ENCODE peak calls at places on chromosomes 7 and 10, in five cellular contexts. One of them, this sample, is unnamed.

GRCh38 chr7:1144269-1144771 is 15.7 kb downstream of the ZFAND2A start:
- DNase-seq in lung: no peak
- DNase-seq in mammary epithelial cell: peak
- DNase-seq in suprapubic skin: no peak
- DNase-seq in psoas muscle: no peak
- DNase-seq in this sample: peak

GRCh38 chr7:35004531-35005096 is 32.7 kb downstream of the DPY19L1 start:
- DNase-seq in lung: no peak
- DNase-seq in mammary epithelial cell: no peak
- DNase-seq in suprapubic skin: no peak
- DNase-seq in psoas muscle: no peak
- DNase-seq in this sample: peak

GRCh38 chr7:4856336-4857056 is 5.3 kb downstream of the PAPOLB start:
- DNase-seq in lung: no peak
- DNase-seq in mammary epithelial cell: no peak
- DNase-seq in suprapubic skin: no peak
- DNase-seq in psoas muscle: no peak
- DNase-seq in this sample: no peak

GRCh38 chr7:91248996-91249395 is 15.2 kb upstream of the FZD1 start:
- DNase-seq in lung: no peak
- DNase-seq in mammary epithelial cell: peak
- DNase-seq in suprapubic skin: no peak
- DNase-seq in psoas muscle: no peak
- DNase-seq in this sample: no peak

GRCh38 chr10:27568196-27569175 is 64.4 kb downstream of the RAB18 start:
- DNase-seq in lung: no peak
- DNase-seq in mammary epithelial cell: no peak
- DNase-seq in suprapubic skin: no peak
- DNase-seq in psoas muscle: no peak
- DNase-seq in this sample: no peak

GRCh38 chr7:48085433-48085791 is 3.7 kb upstream of the UPP1 start:
- DNase-seq in lung: no peak
- DNase-seq in mammary epithelial cell: no peak
- DNase-seq in suprapubic skin: no peak
- DNase-seq in psoas muscle: no peak
- DNase-seq in this sample: no peak

GRCh38 chr10:132066186-132066585 is 440 bp downstream of the JAKMIP3 start:
- DNase-seq in lung: no peak
- DNase-seq in mammary epithelial cell: peak
- DNase-seq in suprapubic skin: peak
- DNase-seq in psoas muscle: no peak
- DNase-seq in this sample: peak

GRCh38 chr7:149261321-149261828 is 621 bp upstream of the ZNF783 start:
- DNase-seq in lung: no peak
- DNase-seq in mammary epithelial cell: peak
- DNase-seq in suprapubic skin: no peak
- DNase-seq in psoas muscle: no peak
- DNase-seq in this sample: no peak

GRCh38 chr10:24706479-24707118 is 17.1 kb downstream of the ARHGAP21 start:
- DNase-seq in lung: no peak
- DNase-seq in mammary epithelial cell: peak
- DNase-seq in suprapubic skin: no peak
- DNase-seq in psoas muscle: no peak
- DNase-seq in this sample: peak

GRCh38 chr10:59724098-59724938 is 14.7 kb upstream of the SLC16A9 start:
- DNase-seq in lung: no peak
- DNase-seq in mammary epithelial cell: no peak
- DNase-seq in suprapubic skin: no peak
- DNase-seq in psoas muscle: peak
- DNase-seq in this sample: no peak

GRCh38 chr10:71479831-71480230 is 83.1 kb downstream of the CDH23 start:
- DNase-seq in lung: no peak
- DNase-seq in mammary epithelial cell: no peak
- DNase-seq in suprapubic skin: no peak
- DNase-seq in psoas muscle: no peak
- DNase-seq in this sample: no peak

GRCh38 chr7:138014686-138015085 is 12.8 kb upstream of the CREB3L2 start:
- DNase-seq in lung: no peak
- DNase-seq in mammary epithelial cell: no peak
- DNase-seq in suprapubic skin: no peak
- DNase-seq in psoas muscle: no peak
- DNase-seq in this sample: no peak

GRCh38 chr7:1738956-1739355 is 68.9 kb downstream of the ELFN1 start:
- DNase-seq in lung: no peak
- DNase-seq in mammary epithelial cell: no peak
- DNase-seq in suprapubic skin: no peak
- DNase-seq in psoas muscle: no peak
- DNase-seq in this sample: no peak

GRCh38 chr7:144812379-144813283 is 23.2 kb downstream of the TPK1 start:
- DNase-seq in lung: no peak
- DNase-seq in mammary epithelial cell: no peak
- DNase-seq in suprapubic skin: no peak
- DNase-seq in psoas muscle: no peak
- DNase-seq in this sample: no peak

GRCh38 chr10:47406870-47407648 is 23.0 kb upstream of the ZNF488 start:
- DNase-seq in lung: no peak
- DNase-seq in mammary epithelial cell: peak
- DNase-seq in suprapubic skin: no peak
- DNase-seq in psoas muscle: no peak
- DNase-seq in this sample: peak

GRCh38 chr10:90847436-90847835 is 10.4 kb downstream of the HTR7 start:
- DNase-seq in lung: no peak
- DNase-seq in mammary epithelial cell: peak
- DNase-seq in suprapubic skin: no peak
- DNase-seq in psoas muscle: no peak
- DNase-seq in this sample: peak

GRCh38 chr10:114654829-114655575 is 3.1 kb downstream of the ABLIM1 start:
- DNase-seq in lung: no peak
- DNase-seq in mammary epithelial cell: no peak
- DNase-seq in suprapubic skin: no peak
- DNase-seq in psoas muscle: no peak
- DNase-seq in this sample: no peak

DNA sequence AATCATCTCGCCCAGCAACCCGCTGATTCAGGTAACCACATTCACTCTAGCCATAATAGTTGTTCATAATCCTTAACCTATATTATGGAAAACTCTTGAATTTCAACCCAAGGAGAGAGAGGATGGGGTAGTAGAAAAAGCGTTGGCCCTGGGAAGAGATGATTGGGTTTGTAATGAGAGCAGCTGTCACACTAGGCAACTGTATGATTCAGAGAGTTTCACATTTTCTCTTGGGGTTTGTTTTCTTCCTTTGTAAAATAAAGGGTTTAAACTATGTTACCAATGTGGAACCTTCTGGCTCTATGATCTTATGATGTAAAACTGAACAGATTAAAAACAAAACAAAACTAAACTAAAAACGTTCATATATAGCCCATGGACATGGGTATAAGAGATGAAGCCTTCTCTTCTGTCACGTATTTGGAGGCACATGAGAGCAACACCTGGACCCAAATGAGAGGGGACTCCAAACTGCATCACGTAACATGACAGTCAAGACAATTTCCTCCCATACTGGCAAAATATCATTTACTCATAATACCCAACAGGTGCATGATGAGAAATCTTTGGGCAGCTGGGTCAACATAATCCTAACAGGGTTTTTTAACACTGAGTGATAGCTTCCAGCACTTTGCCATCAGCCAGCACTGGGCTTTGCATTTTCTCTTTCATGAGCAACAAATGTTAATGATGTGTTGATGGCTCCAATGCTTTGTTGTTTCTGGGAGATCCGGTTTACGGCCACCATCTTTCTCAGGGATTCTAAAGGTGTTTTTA is 705.4 kb upstream of the IGFBP3 start:
- DNase-seq in lung: no peak
- DNase-seq in mammary epithelial cell: no peak
- DNase-seq in suprapubic skin: no peak
- DNase-seq in psoas muscle: no peak
- DNase-seq in this sample: no peak
- H3K27ac ChIP-seq in lung: no peak
- H3K27ac ChIP-seq in mammary epithelial cell: no peak
- H3K27ac ChIP-seq in suprapubic skin: no peak
- H3K27ac ChIP-seq in psoas muscle: no peak
- H3K27ac ChIP-seq in this sample: peak

DNA sequence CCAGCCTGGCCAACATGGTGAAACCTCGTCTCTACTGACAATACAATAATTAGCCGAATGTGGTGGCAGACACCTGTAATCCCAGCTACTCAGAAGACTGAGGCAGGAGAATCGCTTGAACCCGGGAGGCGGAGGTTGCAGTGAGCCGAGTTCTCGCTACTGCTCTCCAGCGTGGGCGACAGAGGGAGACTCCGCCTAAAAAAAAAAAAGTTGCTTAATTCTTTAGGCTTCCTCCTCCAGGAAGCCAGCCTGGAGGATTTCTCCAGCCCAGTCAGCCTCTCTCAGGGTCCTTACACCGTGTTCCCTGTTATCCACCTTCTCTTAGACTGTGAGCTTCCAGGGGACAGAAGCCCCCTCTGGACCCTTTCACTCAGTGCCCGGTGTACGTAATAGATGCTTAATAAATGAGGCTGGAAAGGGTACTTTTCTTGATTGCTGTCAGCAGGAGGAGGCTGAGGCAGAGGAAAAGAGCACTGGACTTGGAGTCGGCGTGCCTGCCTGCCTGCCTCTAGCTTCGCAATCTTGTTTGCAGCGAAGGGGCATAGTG is 16.4 kb upstream of the NODAL start:
- DNase-seq in lung: no peak
- DNase-seq in mammary epithelial cell: no peak
- DNase-seq in suprapubic skin: no peak
- DNase-seq in psoas muscle: no peak
- DNase-seq in this sample: no peak
- H3K4me3 ChIP-seq in lung: no peak
- H3K4me3 ChIP-seq in mammary epithelial cell: no peak
- H3K4me3 ChIP-seq in suprapubic skin: peak
- H3K4me3 ChIP-seq in psoas muscle: peak
- H3K4me3 ChIP-seq in this sample: no peak

GRCh38 chr10:92552310-92552709 is 21.6 kb downstream of the IDE start:
- DNase-seq in lung: no peak
- DNase-seq in mammary epithelial cell: no peak
- DNase-seq in suprapubic skin: no peak
- DNase-seq in psoas muscle: no peak
- DNase-seq in this sample: no peak
- TF ChIP-seq CTCF in lung: no peak
- TF ChIP-seq CTCF in mammary epithelial cell: peak
- TF ChIP-seq CTCF in suprapubic skin: no peak
- TF ChIP-seq CTCF in psoas muscle: no peak
- TF ChIP-seq CTCF in this sample: peak

GRCh38 chr10:69417542-69417941 is 824 bp upstream of the TACR2 start:
- DNase-seq in lung: no peak
- DNase-seq in mammary epithelial cell: no peak
- DNase-seq in suprapubic skin: no peak
- DNase-seq in psoas muscle: no peak
- DNase-seq in this sample: no peak
- H3K27ac ChIP-seq in lung: no peak
- H3K27ac ChIP-seq in mammary epithelial cell: no peak
- H3K27ac ChIP-seq in suprapubic skin: no peak
- H3K27ac ChIP-seq in psoas muscle: no peak
- H3K27ac ChIP-seq in this sample: no peak

DNA sequence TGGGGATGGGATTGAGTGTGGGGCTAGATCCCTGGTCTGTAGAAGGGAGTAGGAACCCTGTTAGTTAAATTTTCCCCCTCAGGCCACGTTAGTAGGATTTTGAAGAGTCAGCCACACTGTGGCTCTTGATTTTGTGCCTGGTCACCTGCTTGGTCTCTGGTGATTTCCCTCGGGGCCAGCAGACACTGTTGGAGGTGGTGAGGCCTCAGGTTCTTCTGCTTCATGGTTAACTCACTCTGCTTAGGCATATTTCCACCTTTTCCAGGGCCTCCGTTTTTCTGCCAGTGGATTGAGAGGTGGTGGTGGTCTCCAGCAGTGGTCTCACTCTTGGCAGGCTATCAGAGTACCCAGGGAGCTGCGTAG is 4.1 kb downstream of the TSPAN14 start:
- DNase-seq in lung: no peak
- DNase-seq in mammary epithelial cell: no peak
- DNase-seq in suprapubic skin: no peak
- DNase-seq in psoas muscle: no peak
- DNase-seq in this sample: no peak
- H3K4me3 ChIP-seq in lung: peak
- H3K4me3 ChIP-seq in mammary epithelial cell: no peak
- H3K4me3 ChIP-seq in suprapubic skin: peak
- H3K4me3 ChIP-seq in psoas muscle: peak
- H3K4me3 ChIP-seq in this sample: no peak

GRCh38 chr7:3043544-3044395 is at the start of gene CARD11:
- DNase-seq in lung: no peak
- DNase-seq in mammary epithelial cell: no peak
- DNase-seq in suprapubic skin: no peak
- DNase-seq in psoas muscle: no peak
- DNase-seq in this sample: no peak
- TF ChIP-seq CTCF in lung: no peak
- TF ChIP-seq CTCF in mammary epithelial cell: no peak
- TF ChIP-seq CTCF in suprapubic skin: no peak
- TF ChIP-seq CTCF in psoas muscle: no peak
- TF ChIP-seq CTCF in this sample: no peak

GRCh38 chr7:142855401-142855743 is 496 bp downstream of the EPHB6 start:
- DNase-seq in lung: no peak
- DNase-seq in mammary epithelial cell: no peak
- DNase-seq in suprapubic skin: no peak
- DNase-seq in psoas muscle: no peak
- DNase-seq in this sample: no peak

GRCh38 chr7:142857625-142858024 is 2.7 kb downstream of the EPHB6 start:
- DNase-seq in lung: no peak
- DNase-seq in mammary epithelial cell: no peak
- DNase-seq in suprapubic skin: no peak
- DNase-seq in psoas muscle: no peak
- DNase-seq in this sample: no peak

GRCh38 chr7:142854505-142855400 is at the start of gene EPHB6:
- DNase-seq in lung: peak
- DNase-seq in mammary epithelial cell: peak
- DNase-seq in suprapubic skin: peak
- DNase-seq in psoas muscle: peak
- DNase-seq in this sample: peak

GRCh38 chr7:142856565-142857245 is 1.8 kb downstream of the EPHB6 start:
- DNase-seq in lung: no peak
- DNase-seq in mammary epithelial cell: no peak
- DNase-seq in suprapubic skin: no peak
- DNase-seq in psoas muscle: no peak
- DNase-seq in this sample: no peak

GRCh38 chr7:142855756-142856564 is 1.1 kb downstream of the EPHB6 start:
- DNase-seq in lung: peak
- DNase-seq in mammary epithelial cell: no peak
- DNase-seq in suprapubic skin: peak
- DNase-seq in psoas muscle: peak
- DNase-seq in this sample: no peak
- H3K27ac ChIP-seq in lung: no peak
- H3K27ac ChIP-seq in mammary epithelial cell: no peak
- H3K27ac ChIP-seq in suprapubic skin: peak
- H3K27ac ChIP-seq in psoas muscle: no peak
- H3K27ac ChIP-seq in this sample: no peak